ENCODE peak calls at places on chromosomes 4 and X, in five cellular contexts. T is activated CD4-positive, alpha-beta T cell treated with anti-CD3 and anti-CD28 coated beads, Interleukin-2, amount 50 U/mL, for 1 hour; B is GDM1; L is kidney tubule cell; O is substantia nigra. Y is an unnamed sample.

GRCh38 chrX:9320940-9321339 is 143.9 kb upstream of the TBL1X start:
- DNase-seq in T (no peak), B (no peak), L (no peak), O (no peak), Y (no peak)

GRCh38 chrX:53682885-53683555 is 3.5 kb downstream of the HUWE1 start:
- DNase-seq in T (peak), B (peak), L (peak), O (no peak), Y (no peak)

GRCh38 chrX:68571292-68572256 is 72.7 kb downstream of the YIPF6 start:
- DNase-seq in T (no peak), B (no peak), L (peak), O (no peak), Y (no peak)

GRCh38 chrX:101383679-101384078 is 2.3 kb downstream of the BTK start:
- DNase-seq in T (no peak), B (no peak), L (no peak), O (no peak), Y (no peak)

GRCh38 chr4:86493460-86493859 is 100.7 kb upstream of the PTPN13 start:
- DNase-seq in T (no peak), B (peak), L (peak), O (no peak), Y (no peak)

GRCh38 chrX:129678176-129678880 is 23.6 kb upstream of the APLN start:
- DNase-seq in T (peak), B (no peak), L (peak), O (peak), Y (no peak)

GRCh38 chrX:40299028-40299479 is 201.3 kb upstream of the BCOR start:
- DNase-seq in T (no peak), B (no peak), L (no peak), O (no peak), Y (no peak)

GRCh38 chrX:107683124-107683895 is 55.0 kb downstream of the PRPS1 start:
- DNase-seq in T (no peak), B (no peak), L (no peak), O (no peak), Y (no peak)

GRCh38 chr4:160811956-160812355 is 1351.8 kb downstream of the FSTL5 start:
- DNase-seq in T (no peak), B (no peak), L (no peak), O (no peak), Y (no peak)

GRCh38 chr4:38101563-38101962 is 141.4 kb downstream of the PTTG2 start:
- DNase-seq in T (no peak), B (no peak), L (no peak), O (no peak), Y (no peak)

GRCh38 chr4:173014113-173014558 is 154.5 kb upstream of the GALNT7 start:
- DNase-seq in T (no peak), B (peak), L (peak), O (no peak), Y (no peak)

GRCh38 chrX:107454302-107454701 is 4.8 kb downstream of the FRMPD3 start:
- DNase-seq in T (no peak), B (no peak), L (peak), O (no peak), Y (no peak)

GRCh38 chr4:74886490-74886889 is 46.4 kb upstream of the PARM1 start:
- DNase-seq in T (no peak), B (peak), L (peak), O (no peak), Y (no peak)

GRCh38 chr4:187814737-187815465 is 180.7 kb upstream of the ZFP42 start:
- DNase-seq in T (no peak), B (no peak), L (peak), O (no peak), Y (no peak)

GRCh38 chr4:146379744-146380143 is 142.0 kb downstream of the SLC10A7 start:
- DNase-seq in T (no peak), B (no peak), L (peak), O (no peak), Y (no peak)

GRCh38 chrX:132615396-132616131 is 126.7 kb upstream of the MBNL3 start:
- DNase-seq in T (peak), B (no peak), L (peak), O (peak), Y (no peak)

GRCh38 chrX:80335062-80335830 is 85.0 kb upstream of the TENT5D start:
- DNase-seq in T (no peak), B (no peak), L (peak), O (no peak), Y (no peak)

GRCh38 chrX:112834016-112834855 is 6.4 kb downstream of the AMOT start:
- DNase-seq in T (no peak), B (no peak), L (peak), O (no peak), Y (no peak)

GRCh38 chrX:138794285-138794684 is 82.8 kb upstream of the FGF13 start:
- DNase-seq in T (no peak), B (no peak), L (no peak), O (no peak), Y (no peak)

Y was measured in GM12891.